ENCODE peak calls at places on chromosomes 16 and 17, in seven cellular contexts. One of them, this sample, is unnamed.

GRCh38 chr17:61409301-61410099 is 9.9 kb downstream of the TBX2 start:
- DNase-seq in GM12865: peak; percentile 58
- DNase-seq in PC-3: peak; percentile 84
- DNase-seq in cardiac fibroblast: peak; percentile 79
- DNase-seq in H9: peak; percentile 62
- DNase-seq in thoracic aorta: no peak
- DNase-seq in NB4: peak; percentile 66
- DNase-seq in this sample: no peak

GRCh38 chr16:62240722-62241121 is 204.5 kb upstream of the CDH8 start:
- DNase-seq in cardiac fibroblast: no peak
- DNase-seq in GM12865: no peak
- DNase-seq in H9: no peak
- DNase-seq in PC-3: no peak
- DNase-seq in NB4: peak; percentile 28
- DNase-seq in thoracic aorta: no peak
- DNase-seq in this sample: no peak

GRCh38 chr16:1097800-1098199 is 1.8 kb upstream of the C1QTNF8 start:
- DNase-seq in PC-3: no peak
- DNase-seq in thoracic aorta: peak; percentile 86
- DNase-seq in GM12865: no peak
- DNase-seq in cardiac fibroblast: no peak
- DNase-seq in H9: no peak
- DNase-seq in NB4: no peak
- DNase-seq in this sample: no peak

GRCh38 chr17:9272506-9272905 is 251.2 kb downstream of the NTN1 start:
- DNase-seq in thoracic aorta: no peak
- DNase-seq in NB4: no peak
- DNase-seq in GM12865: no peak
- DNase-seq in cardiac fibroblast: peak; percentile 14
- DNase-seq in H9: no peak
- DNase-seq in PC-3: no peak
- DNase-seq in this sample: no peak

GRCh38 chr16:11117576-11118211 is 138.3 kb downstream of the SOCS1 start:
- DNase-seq in GM12865: peak; percentile 70
- DNase-seq in thoracic aorta: no peak
- DNase-seq in cardiac fibroblast: no peak
- DNase-seq in H9: no peak
- DNase-seq in NB4: no peak
- DNase-seq in PC-3: no peak
- DNase-seq in this sample: no peak

GRCh38 chr17:6487243-6488007 is 43.2 kb downstream of the PIMREG start:
- DNase-seq in GM12865: no peak
- DNase-seq in PC-3: no peak
- DNase-seq in NB4: no peak
- DNase-seq in H9: no peak
- DNase-seq in thoracic aorta: no peak
- DNase-seq in cardiac fibroblast: peak; percentile 49
- DNase-seq in this sample: no peak

GRCh38 chr17:64147110-64148016 is 17.4 kb upstream of the ERN1 start:
- DNase-seq in thoracic aorta: no peak
- DNase-seq in GM12865: peak; percentile 55
- DNase-seq in PC-3: peak; percentile 52
- DNase-seq in cardiac fibroblast: peak; percentile 35
- DNase-seq in NB4: peak; percentile 54
- DNase-seq in H9: no peak
- DNase-seq in this sample: no peak

GRCh38 chr16:5393070-5393469 is 295.5 kb upstream of the EEF2KMT start:
- DNase-seq in PC-3: no peak
- DNase-seq in H9: no peak
- DNase-seq in NB4: no peak
- DNase-seq in cardiac fibroblast: no peak
- DNase-seq in thoracic aorta: no peak
- DNase-seq in GM12865: no peak
- DNase-seq in this sample: no peak

GRCh38 chr16:83913234-83913633 is 14.3 kb downstream of the MLYCD start:
- DNase-seq in GM12865: no peak
- DNase-seq in H9: no peak
- DNase-seq in PC-3: no peak
- DNase-seq in thoracic aorta: no peak
- DNase-seq in NB4: no peak
- DNase-seq in cardiac fibroblast: peak; percentile 54
- DNase-seq in this sample: no peak

GRCh38 chr17:66506641-66507040 is 204.2 kb downstream of the PRKCA start:
- DNase-seq in NB4: no peak
- DNase-seq in PC-3: peak; percentile 31
- DNase-seq in thoracic aorta: no peak
- DNase-seq in H9: no peak
- DNase-seq in cardiac fibroblast: no peak
- DNase-seq in GM12865: no peak
- DNase-seq in this sample: no peak

GRCh38 chr17:73320601-73321264 is 8.9 kb upstream of the CDC42EP4 start:
- DNase-seq in PC-3: no peak
- DNase-seq in NB4: no peak
- DNase-seq in thoracic aorta: no peak
- DNase-seq in GM12865: no peak
- DNase-seq in H9: peak; percentile 27
- DNase-seq in cardiac fibroblast: no peak
- DNase-seq in this sample: no peak

GRCh38 chr17:42111901-42112551 is 488 bp downstream of the DHX58 start:
- DNase-seq in H9: peak; percentile 76
- DNase-seq in NB4: no peak
- DNase-seq in thoracic aorta: no peak
- DNase-seq in PC-3: no peak
- DNase-seq in cardiac fibroblast: peak; percentile 41
- DNase-seq in GM12865: peak; percentile 46
- DNase-seq in this sample: no peak

GRCh38 chr16:29897333-29897732 is 2.0 kb downstream of the SEZ6L2 start:
- DNase-seq in H9: no peak
- DNase-seq in PC-3: no peak
- DNase-seq in cardiac fibroblast: no peak
- DNase-seq in NB4: no peak
- DNase-seq in GM12865: no peak
- DNase-seq in thoracic aorta: no peak
- DNase-seq in this sample: no peak

GRCh38 chr16:55552621-55553020 is 13.9 kb upstream of the CAPNS2 start:
- DNase-seq in cardiac fibroblast: peak; percentile 71
- DNase-seq in PC-3: peak; percentile 51
- DNase-seq in H9: no peak
- DNase-seq in NB4: no peak
- DNase-seq in thoracic aorta: no peak
- DNase-seq in GM12865: no peak
- DNase-seq in this sample: no peak

GRCh38 chr16:86075488-86075785 is 176.5 kb downstream of the IRF8 start:
- DNase-seq in NB4: peak; percentile 61
- DNase-seq in GM12865: no peak
- DNase-seq in PC-3: no peak
- DNase-seq in H9: peak; percentile 10
- DNase-seq in cardiac fibroblast: no peak
- DNase-seq in thoracic aorta: no peak
- DNase-seq in this sample: no peak

GRCh38 chr16:77585852-77586251 is 136.5 kb upstream of the NUDT7 start:
- DNase-seq in cardiac fibroblast: peak; percentile 11
- DNase-seq in GM12865: peak; percentile 6
- DNase-seq in PC-3: peak; percentile 51
- DNase-seq in thoracic aorta: no peak
- DNase-seq in NB4: no peak
- DNase-seq in H9: no peak
- DNase-seq in this sample: no peak

GRCh38 chr16:81519298-81520150 is 74.9 kb downstream of the CMIP start:
- DNase-seq in cardiac fibroblast: no peak
- DNase-seq in H9: no peak
- DNase-seq in NB4: peak; percentile 44
- DNase-seq in PC-3: peak; percentile 39
- DNase-seq in GM12865: peak; percentile 26
- DNase-seq in thoracic aorta: no peak
- DNase-seq in this sample: no peak

GRCh38 chr17:50183439-50184001 is 17.7 kb downstream of the SGCA start:
- DNase-seq in thoracic aorta: no peak
- DNase-seq in cardiac fibroblast: peak; percentile 54
- DNase-seq in PC-3: no peak
- DNase-seq in GM12865: no peak
- DNase-seq in H9: no peak
- DNase-seq in NB4: peak; percentile 71
- DNase-seq in this sample: no peak

GRCh38 chr16:20624882-20625807 is 49.0 kb upstream of the ACSM2B start:
- DNase-seq in GM12865: no peak
- DNase-seq in cardiac fibroblast: no peak
- DNase-seq in thoracic aorta: no peak
- DNase-seq in PC-3: no peak
- DNase-seq in H9: no peak
- DNase-seq in NB4: no peak
- DNase-seq in this sample: no peak

GRCh38 chr17:6555331-6556120 is 829 bp downstream of the PITPNM3 start:
- DNase-seq in thoracic aorta: no peak
- DNase-seq in H9: peak; percentile 66
- DNase-seq in PC-3: peak; percentile 58
- DNase-seq in GM12865: no peak
- DNase-seq in NB4: peak; percentile 43
- DNase-seq in cardiac fibroblast: peak; percentile 18
- DNase-seq in this sample: no peak

GRCh38 chr16:60180609-60181008 is 1446.5 kb upstream of the GOT2 start:
- DNase-seq in cardiac fibroblast: no peak
- DNase-seq in thoracic aorta: no peak
- DNase-seq in NB4: no peak
- DNase-seq in H9: no peak
- DNase-seq in PC-3: no peak
- DNase-seq in GM12865: no peak
- DNase-seq in this sample: no peak

GRCh38 chr17:49022391-49022941 is 25.3 kb downstream of the IGF2BP1 start:
- DNase-seq in cardiac fibroblast: peak; percentile 87
- DNase-seq in H9: peak; percentile 96
- DNase-seq in PC-3: peak; percentile 42
- DNase-seq in NB4: no peak
- DNase-seq in GM12865: no peak
- DNase-seq in thoracic aorta: no peak
- DNase-seq in this sample: peak; percentile 72

GRCh38 chr17:78891406-78892061 is 11.5 kb downstream of the CEP295NL start:
- DNase-seq in H9: no peak
- DNase-seq in NB4: no peak
- DNase-seq in PC-3: no peak
- DNase-seq in GM12865: no peak
- DNase-seq in cardiac fibroblast: no peak
- DNase-seq in thoracic aorta: no peak
- DNase-seq in this sample: no peak

GRCh38 chr17:81871387-81872120 is 417 bp upstream of the ARHGDIA start:
- DNase-seq in PC-3: peak; percentile 87
- DNase-seq in thoracic aorta: peak; percentile 80
- DNase-seq in cardiac fibroblast: peak; percentile 94
- DNase-seq in NB4: peak; percentile 90
- DNase-seq in GM12865: peak; percentile 96
- DNase-seq in H9: peak; percentile 92
- DNase-seq in this sample: peak; percentile 87

GRCh38 chr17:5282639-5283217 is 644 bp downstream of the RABEP1 start:
- DNase-seq in H9: no peak
- DNase-seq in GM12865: no peak
- DNase-seq in PC-3: no peak
- DNase-seq in cardiac fibroblast: peak; percentile 17
- DNase-seq in NB4: no peak
- DNase-seq in thoracic aorta: no peak
- DNase-seq in this sample: no peak

GRCh38 chr16:46830417-46830901 is 521 bp downstream of the C16orf87 start:
- DNase-seq in GM12865: peak; percentile 51
- DNase-seq in H9: no peak
- DNase-seq in NB4: peak; percentile 60
- DNase-seq in thoracic aorta: no peak
- DNase-seq in PC-3: peak; percentile 5
- DNase-seq in cardiac fibroblast: peak; percentile 17
- DNase-seq in this sample: no peak

GRCh38 chr17:45170280-45170975 is 8.8 kb downstream of the HEXIM2 start:
- DNase-seq in PC-3: no peak
- DNase-seq in NB4: peak; percentile 26
- DNase-seq in cardiac fibroblast: no peak
- DNase-seq in H9: peak; percentile 36
- DNase-seq in GM12865: no peak
- DNase-seq in thoracic aorta: no peak
- DNase-seq in this sample: no peak

GRCh38 chr17:45170976-45171337 is 9.3 kb downstream of the HEXIM2 start:
- DNase-seq in PC-3: peak; percentile 88
- DNase-seq in GM12865: no peak
- DNase-seq in H9: peak; percentile 38
- DNase-seq in NB4: peak; percentile 36
- DNase-seq in thoracic aorta: peak; percentile 65
- DNase-seq in cardiac fibroblast: peak; percentile 93
- DNase-seq in this sample: no peak

GRCh38 chr17:45171338-45172231 is 9.9 kb downstream of the HEXIM2 start:
- DNase-seq in H9: peak; percentile 79
- DNase-seq in GM12865: no peak
- DNase-seq in cardiac fibroblast: peak; percentile 22
- DNase-seq in NB4: peak; percentile 64
- DNase-seq in PC-3: peak; percentile 93
- DNase-seq in thoracic aorta: no peak
- DNase-seq in this sample: peak; percentile 68

GRCh38 chr17:45172232-45172540 is 10.5 kb downstream of the HEXIM2 start:
- DNase-seq in thoracic aorta: no peak
- DNase-seq in GM12865: no peak
- DNase-seq in PC-3: no peak
- DNase-seq in cardiac fibroblast: no peak
- DNase-seq in H9: no peak
- DNase-seq in NB4: no peak
- DNase-seq in this sample: no peak

GRCh38 chr17:45172541-45173286 is 11.0 kb downstream of the HEXIM2 start:
- DNase-seq in PC-3: peak; percentile 97
- DNase-seq in thoracic aorta: peak; percentile 73
- DNase-seq in cardiac fibroblast: peak; percentile 74
- DNase-seq in H9: peak; percentile 75
- DNase-seq in NB4: peak; percentile 91
- DNase-seq in GM12865: peak; percentile 57
- DNase-seq in this sample: no peak
- TF ChIP-seq CTCF in PC-3: peak; percentile 34
- TF ChIP-seq CTCF in thoracic aorta: no peak
- TF ChIP-seq CTCF in cardiac fibroblast: no peak
- TF ChIP-seq CTCF in H9: peak; percentile 23
- TF ChIP-seq CTCF in NB4: no peak
- TF ChIP-seq CTCF in GM12865: no peak
- TF ChIP-seq CTCF in this sample: no peak

GRCh38 chr16:80299416-80299815 is 241.4 kb upstream of the DYNLRB2 start:
- DNase-seq in thoracic aorta: no peak
- DNase-seq in PC-3: no peak
- DNase-seq in H9: no peak
- DNase-seq in cardiac fibroblast: no peak
- DNase-seq in GM12865: no peak
- DNase-seq in NB4: no peak
- DNase-seq in this sample: no peak
- TF ChIP-seq CTCF in thoracic aorta: no peak
- TF ChIP-seq CTCF in PC-3: no peak
- TF ChIP-seq CTCF in H9: no peak
- TF ChIP-seq CTCF in cardiac fibroblast: no peak
- TF ChIP-seq CTCF in GM12865: no peak
- TF ChIP-seq CTCF in NB4: no peak
- TF ChIP-seq CTCF in this sample: no peak

GRCh38 chr17:55133583-55133982 is 131.2 kb upstream of the HLF start:
- DNase-seq in cardiac fibroblast: no peak
- DNase-seq in NB4: no peak
- DNase-seq in H9: no peak
- DNase-seq in thoracic aorta: no peak
- DNase-seq in GM12865: no peak
- DNase-seq in PC-3: no peak
- DNase-seq in this sample: no peak
- TF ChIP-seq CTCF in cardiac fibroblast: no peak
- TF ChIP-seq CTCF in NB4: no peak
- TF ChIP-seq CTCF in H9: no peak
- TF ChIP-seq CTCF in thoracic aorta: no peak
- TF ChIP-seq CTCF in GM12865: no peak
- TF ChIP-seq CTCF in PC-3: no peak
- TF ChIP-seq CTCF in this sample: no peak

GRCh38 chr17:51435641-51436091 is 175.3 kb downstream of the UTP18 start:
- DNase-seq in PC-3: peak; percentile 70
- DNase-seq in thoracic aorta: no peak
- DNase-seq in GM12865: peak; percentile 52
- DNase-seq in NB4: peak; percentile 83
- DNase-seq in cardiac fibroblast: peak; percentile 3
- DNase-seq in H9: peak; percentile 85
- DNase-seq in this sample: no peak
- TF ChIP-seq CTCF in PC-3: peak; percentile 78
- TF ChIP-seq CTCF in thoracic aorta: no peak
- TF ChIP-seq CTCF in GM12865: peak; percentile 52
- TF ChIP-seq CTCF in NB4: peak; percentile 79
- TF ChIP-seq CTCF in cardiac fibroblast: peak; percentile 25
- TF ChIP-seq CTCF in H9: peak; percentile 76
- TF ChIP-seq CTCF in this sample: no peak

This sample was measured in mesothelial cell of epicardium.